ENCODE peak calls at places on chromosomes 1 and 21, in six cellular contexts. D is PC-9, Q is mesendoderm, T is psoas muscle, N is mesenchymal stem cell, Y is left ventricle myocardium inferior. E is an unnamed sample.

GRCh38 chr1:47568763-47569162 is 130.9 kb downstream of the FOXD2 start:
- DNase-seq in N (no peak), Q (no peak), Y (no peak), T (no peak), D (no peak), E (no peak)

GRCh38 chr1:232428036-232428600 is 201.8 kb downstream of the SIPA1L2 start:
- DNase-seq in Q (no peak), Y (no peak), D (no peak), T (no peak), N (no peak), E (no peak)

GRCh38 chr21:18164933-18165332 is 79.7 kb upstream of the CHODL start:
- DNase-seq in T (no peak), N (no peak), Y (no peak), Q (peak; percentile 32), D (no peak), E (no peak)

GRCh38 chr1:117527566-117528102 is 78.2 kb upstream of the TENT5C start:
- DNase-seq in Y (no peak), D (no peak), T (no peak), N (peak; percentile 13), Q (no peak), E (no peak)

GRCh38 chr1:246597340-246597739 is 31.1 kb downstream of the CNST start:
- DNase-seq in N (peak; percentile 97), Y (peak; percentile 50), D (peak; percentile 58), Q (peak; percentile 37), T (no peak), E (peak; percentile 46)

GRCh38 chr21:18253252-18253651 is 8.6 kb downstream of the CHODL start:
- DNase-seq in Q (no peak), N (no peak), Y (no peak), T (no peak), D (no peak), E (no peak)

GRCh38 chr1:200211157-200211556 is 183.6 kb downstream of the NR5A2 start:
- DNase-seq in Q (no peak), Y (no peak), D (no peak), T (no peak), N (peak; percentile 50), E (no peak)

GRCh38 chr1:157485793-157486192 is 66.5 kb downstream of the FCRL5 start:
- DNase-seq in D (no peak), Q (no peak), N (no peak), T (no peak), Y (no peak), E (no peak)

GRCh38 chr1:30893776-30894507 is 14.6 kb downstream of the SDC3 start:
- DNase-seq in Y (no peak), Q (no peak), T (no peak), D (no peak), N (no peak), E (no peak)

GRCh38 chr1:154629160-154630073 is 21.4 kb upstream of the ADAR start:
- DNase-seq in D (no peak), T (no peak), N (peak; percentile 52), Y (no peak), Q (no peak), E (no peak)

GRCh38 chr1:154993572-154994268 is at the start of gene LENEP:
- DNase-seq in T (no peak), Y (no peak), Q (no peak), N (no peak), D (no peak), E (no peak)

GRCh38 chr1:30407030-30407861 is 316.1 kb downstream of the MATN1 start:
- DNase-seq in D (no peak), Y (no peak), Q (no peak), N (no peak), T (no peak), E (no peak)

GRCh38 chr21:33369586-33369985 is 33.6 kb upstream of the IFNGR2 start:
- DNase-seq in N (no peak), Q (no peak), D (no peak), Y (no peak), T (no peak), E (no peak)

DNA sequence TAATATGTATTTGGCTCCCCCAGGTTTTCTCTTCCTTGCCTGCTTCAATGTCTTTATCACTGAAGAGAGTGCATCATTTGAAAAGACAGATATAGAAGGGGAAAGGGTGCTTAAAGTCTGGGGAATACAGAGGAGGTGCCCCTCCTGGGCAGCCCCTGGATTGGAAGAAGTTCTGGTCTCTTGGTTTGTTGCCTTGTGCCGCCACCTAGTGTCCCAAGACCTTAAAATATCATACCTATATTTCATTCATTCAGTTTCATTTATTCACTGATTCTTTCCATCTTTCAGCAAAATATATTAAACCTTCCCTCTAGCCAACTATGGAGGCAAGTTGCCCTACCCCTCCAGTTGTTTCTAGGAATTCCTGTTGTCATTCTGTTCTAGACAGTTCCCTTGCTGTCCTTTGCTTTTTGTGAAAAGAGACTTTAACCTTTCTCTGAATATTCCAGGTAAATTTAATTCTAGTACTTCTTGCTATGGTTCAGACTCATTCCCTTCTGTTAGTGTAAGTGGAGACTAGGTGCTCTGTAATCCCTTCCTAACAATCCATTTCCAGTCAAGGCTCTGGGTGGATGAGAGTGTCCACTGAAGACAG is 56.1 kb downstream of the MEF2D start:
- DNase-seq in T (no peak), Y (no peak), N (peak; percentile 47), Q (peak; percentile 77), D (peak; percentile 41), E (no peak)
- H3K27me3 ChIP-seq in T (peaks cover 54% of the 10 kb centered on the region), Y (peaks cover 62% of the 10 kb centered on the region), N (peaks cover 59% of the 10 kb centered on the region), Q (peaks cover 13% of the 10 kb centered on the region), D (peaks cover 21% of the 10 kb centered on the region), E (peaks cover 10% of the 10 kb centered on the region)

DNA sequence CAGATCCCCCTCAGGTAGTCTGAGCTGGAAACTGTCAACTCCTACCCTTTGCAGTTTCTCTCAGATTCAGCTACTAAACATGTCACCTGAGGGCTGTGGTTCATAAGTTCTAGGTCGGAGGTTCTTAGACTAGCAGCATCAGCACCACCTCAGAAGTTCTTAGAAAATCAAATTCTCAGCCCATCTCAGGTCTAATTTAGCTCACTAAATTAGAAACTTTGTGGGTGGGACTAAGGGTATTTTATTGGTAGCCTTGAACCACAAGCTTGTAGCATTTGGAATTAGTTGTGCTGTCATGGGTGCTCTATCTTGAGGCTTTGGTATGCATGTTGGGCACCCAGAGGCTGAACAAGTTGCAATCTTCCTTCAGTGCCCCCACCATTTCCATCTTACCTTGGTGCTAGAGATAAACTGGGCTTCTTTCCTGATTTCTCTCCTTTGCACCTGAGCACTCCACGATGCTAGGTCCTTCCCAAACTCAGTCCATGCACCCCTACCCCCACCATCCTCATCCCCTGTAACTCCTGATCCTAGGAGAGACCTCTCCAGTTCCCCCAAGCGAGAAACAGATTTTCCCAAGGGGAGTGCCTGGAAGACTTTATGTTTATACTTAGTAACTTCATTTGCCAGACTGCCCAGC is 54.2 kb downstream of the S1PR1 start:
- DNase-seq in Q (no peak), T (no peak), N (no peak), D (no peak), Y (no peak), E (no peak)
- H3K27ac ChIP-seq in Q (no peak overlapping the region), T (no peak overlapping the region), N (no peak overlapping the region), D (peak overlapping the region; percentile 27), Y (no peak overlapping the region), E (no peak overlapping the region)

GRCh38 chr1:202156590-202156989 is 3.8 kb downstream of the PTPN7 start:
- DNase-seq in T (no peak), N (no peak), D (no peak), Y (no peak), Q (no peak), E (no peak)
- H3K4me1 ChIP-seq in T (no peaks in the 10 kb centered on the region), N (peaks cover 10% of the 10 kb centered on the region), D (peaks cover 12% of the 10 kb centered on the region), Y (peaks cover 11% of the 10 kb centered on the region), Q (peaks cover 14% of the 10 kb centered on the region), E (peaks cover 9% of the 10 kb centered on the region)

DNA sequence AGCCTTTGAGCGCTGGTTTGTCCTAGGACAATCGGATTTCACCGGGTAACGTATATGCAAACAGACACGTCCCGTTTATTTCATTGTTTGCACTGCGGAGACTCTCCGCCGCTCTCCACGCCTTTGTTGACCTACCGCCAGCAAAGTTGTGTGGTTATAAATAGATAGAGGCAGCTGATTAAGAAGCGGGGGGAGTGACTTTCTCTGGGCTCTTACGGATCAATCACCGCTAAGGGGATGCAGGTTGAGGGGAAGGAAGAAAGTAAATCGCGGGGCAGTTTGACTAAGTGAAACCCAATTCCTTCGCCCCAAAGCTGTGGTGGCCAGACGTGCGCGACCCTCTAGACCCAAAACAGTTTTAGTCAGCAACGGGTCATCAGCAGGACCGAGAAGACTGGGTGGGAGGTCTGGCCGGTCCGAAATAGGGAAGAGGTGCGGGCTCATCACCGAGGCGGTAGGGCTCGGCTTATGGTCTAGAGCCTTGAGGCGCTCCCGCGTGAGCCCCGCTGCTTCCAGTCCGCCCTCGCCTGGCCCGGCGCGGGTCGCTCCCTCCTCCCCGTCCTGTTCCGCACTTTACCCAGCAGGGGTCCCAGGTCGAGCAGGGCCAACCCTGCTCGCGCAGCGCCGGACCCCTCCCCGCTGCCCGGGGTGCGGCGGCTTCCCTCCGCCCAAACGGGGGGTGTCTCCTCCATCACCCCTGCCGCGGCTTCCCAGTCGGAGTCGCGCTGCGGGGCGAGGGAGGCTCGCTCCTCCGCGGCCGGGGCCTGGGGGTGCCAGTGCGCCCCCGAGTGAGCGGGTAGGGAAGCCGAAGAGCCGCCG is 120.8 kb upstream of the RRP15 start:
- DNase-seq in Q (peak; percentile 73), N (peak; percentile 52), T (peak; percentile 36), Y (peak; percentile 28), D (no peak), E (no peak)
- H3K27me3 ChIP-seq in Q (no peaks in the 10 kb centered on the region), N (peaks cover 87% of the 10 kb centered on the region), T (peaks cover 68% of the 10 kb centered on the region), Y (peaks cover 98% of the 10 kb centered on the region), D (no peaks in the 10 kb centered on the region), E (no peaks in the 10 kb centered on the region)

DNA sequence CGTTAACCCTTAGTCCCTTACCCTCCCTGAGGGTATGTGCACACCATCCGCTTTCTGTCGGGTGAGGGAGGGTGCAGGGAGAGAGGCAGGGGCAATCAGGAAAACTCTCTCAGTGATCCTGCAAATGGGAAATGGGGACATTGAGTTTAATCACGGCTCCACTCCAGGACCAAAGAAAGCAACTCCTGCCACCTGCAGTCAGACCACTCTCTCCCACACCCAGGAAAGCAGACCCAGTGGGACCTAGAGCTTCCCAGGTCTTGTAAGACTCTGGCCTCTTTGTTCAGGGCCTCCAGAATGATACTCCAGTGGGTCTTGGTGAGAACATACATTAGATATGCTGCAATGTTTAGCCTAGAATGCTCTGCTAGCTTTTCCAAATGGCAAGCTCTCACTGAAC is 71.5 kb downstream of the GNG12 start:
- DNase-seq in Q (no peak), D (no peak), Y (no peak), T (no peak), N (no peak), E (no peak)
- H3K27ac ChIP-seq in Q (no peak overlapping the region), D (no peak overlapping the region), Y (no peak overlapping the region), T (no peak overlapping the region), N (no peak overlapping the region), E (no peak overlapping the region)